ENCODE peak calls at places on chromosomes 11 and 22, in six cellular contexts. A is mammary epithelial cell, O is astrocyte, W is hepatocyte, Y is neural progenitor cell, H is GM23338. F is an unnamed sample.

GRCh38 chr11:68412593-68413475 is 47.7 kb upstream of the PPP6R3 start:
- DNase-seq in A (no peak), O (peak; percentile 84), W (no peak), Y (no peak), H (no peak), F (peak; percentile 93)

GRCh38 chr11:70474710-70475109 is 76.4 kb downstream of the CTTN start:
- DNase-seq in A (no peak), O (no peak), W (no peak), Y (no peak), H (no peak), F (no peak)

GRCh38 chr11:83157755-83158473 is 983 bp downstream of the PCF11 start:
- DNase-seq in A (peak; percentile 51), O (peak; percentile 18), W (peak; percentile 75), Y (peak; percentile 62), H (peak; percentile 62), F (peak; percentile 82)

GRCh38 chr22:34976474-34976873 is 89.5 kb upstream of the ISX start:
- DNase-seq in A (no peak), O (no peak), W (no peak), Y (no peak), H (no peak), F (no peak)

GRCh38 chr11:110430267-110431211 is 791 bp downstream of the FDX1 start:
- DNase-seq in A (peak; percentile 74), O (peak; percentile 27), W (peak; percentile 59), Y (peak; percentile 12), H (peak; percentile 64), F (peak; percentile 63)

GRCh38 chr11:70201876-70202861 is 927 bp upstream of the FADD start:
- DNase-seq in A (no peak), O (no peak), W (no peak), Y (no peak), H (no peak), F (peak; percentile 53)

GRCh38 chr22:47053865-47054185 is 291.4 kb downstream of the TBC1D22A start:
- DNase-seq in A (no peak), O (peak; percentile 70), W (peak; percentile 20), Y (no peak), H (no peak), F (peak; percentile 12)

GRCh38 chr22:19121631-19122142 is 525 bp downstream of the DGCR2 start:
- DNase-seq in A (peak; percentile 54), O (peak; percentile 22), W (peak; percentile 82), Y (peak; percentile 74), H (peak; percentile 70), F (peak; percentile 68)

GRCh38 chr11:78704811-78705210 is 130.1 kb upstream of the NARS2 start:
- DNase-seq in A (no peak), O (no peak), W (no peak), Y (no peak), H (no peak), F (no peak)

GRCh38 chr22:31926969-31927368 is 17.4 kb upstream of the YWHAH start:
- DNase-seq in A (peak; percentile 31), O (no peak), W (no peak), Y (peak; percentile 60), H (peak; percentile 74), F (no peak)

GRCh38 chr22:20036119-20036518 is 15.2 kb downstream of the TANGO2 start:
- DNase-seq in A (no peak), O (no peak), W (no peak), Y (no peak), H (no peak), F (no peak)

GRCh38 chr11:47111318-47111804 is 65.3 kb downstream of the ARFGAP2 start:
- DNase-seq in A (no peak), O (no peak), W (no peak), Y (no peak), H (no peak), F (no peak)

GRCh38 chr11:59144096-59144495 is 1.4 kb downstream of the FAM111A start:
- DNase-seq in A (no peak), O (no peak), W (no peak), Y (no peak), H (no peak), F (no peak)

GRCh38 chr11:134561348-134561720 is 149.3 kb upstream of the B3GAT1 start:
- DNase-seq in A (no peak), O (no peak), W (no peak), Y (no peak), H (no peak), F (no peak)

GRCh38 chr11:65224939-65225283 is 36.9 kb upstream of the POLA2 start:
- DNase-seq in A (peak; percentile 79), O (peak; percentile 55), W (peak; percentile 86), Y (peak; percentile 43), H (peak; percentile 50), F (peak; percentile 92)

GRCh38 chr11:102807921-102808320 is 10.0 kb upstream of the MMP1 start:
- DNase-seq in A (no peak), O (no peak), W (peak; percentile 51), Y (peak; percentile 77), H (peak; percentile 95), F (peak; percentile 27)

GRCh38 chr11:19604679-19605375 is 107.8 kb upstream of the NAV2 start:
- DNase-seq in A (no peak), O (no peak), W (no peak), Y (no peak), H (no peak), F (no peak)

GRCh38 chr22:39482768-39483167 is 19.3 kb upstream of the MIEF1 start:
- DNase-seq in A (no peak), O (no peak), W (no peak), Y (peak; percentile 40), H (no peak), F (peak; percentile 21)

GRCh38 chr11:12404461-12404860 is 27.1 kb downstream of the PARVA start:
- DNase-seq in A (no peak), O (no peak), W (no peak), Y (no peak), H (no peak), F (no peak)

GRCh38 chr11:123159146-123159857 is 35.7 kb downstream of the CLMP start:
- DNase-seq in A (peak; percentile 73), O (no peak), W (no peak), Y (no peak), H (no peak), F (no peak)

GRCh38 chr11:122069946-122070345 is 46.1 kb downstream of the BLID start:
- DNase-seq in A (peak; percentile 43), O (peak; percentile 91), W (peak; percentile 79), Y (peak; percentile 82), H (peak; percentile 49), F (peak; percentile 89)

GRCh38 chr11:123690490-123690889 is 36.1 kb upstream of the SCN3B start:
- DNase-seq in A (peak; percentile 85), O (peak; percentile 47), W (peak; percentile 33), Y (no peak), H (no peak), F (peak; percentile 90)

GRCh38 chr22:20076627-20077172 is 3.3 kb upstream of the DGCR8 start:
- DNase-seq in A (no peak), O (no peak), W (no peak), Y (no peak), H (peak; percentile 41), F (no peak)

GRCh38 chr11:10942621-10943020 is 84.8 kb upstream of the ZBED5 start:
- DNase-seq in A (no peak), O (no peak), W (no peak), Y (no peak), H (no peak), F (peak; percentile 50)

GRCh38 chr11:101127348-101127698 is 2.3 kb downstream of the PGR start:
- DNase-seq in A (peak; percentile 13), O (no peak), W (peak; percentile 28), Y (peak; percentile 64), H (peak; percentile 56), F (peak; percentile 29)
- H3K4me2 ChIP-seq in A (peak overlapping the region; percentile 85), O (peak overlapping the region; percentile 83), W (peak overlapping the region; percentile 94), Y (peak overlapping the region; percentile 73), H (peak overlapping the region; percentile 88), F (peak overlapping the region; percentile 86)

GRCh38 chr22:26576026-26576680 is 13.8 kb downstream of the TPST2 start:
- DNase-seq in A (no peak), O (peak; percentile 22), W (no peak), Y (no peak), H (no peak), F (no peak)
- H3K4me1 ChIP-seq in A (no peaks in the 10 kb centered on the region), O (no peaks in the 10 kb centered on the region), W (no peaks in the 10 kb centered on the region), Y (peaks cover 13% of the 10 kb centered on the region), H (peaks cover 64% of the 10 kb centered on the region), F (no peaks in the 10 kb centered on the region)

DNA sequence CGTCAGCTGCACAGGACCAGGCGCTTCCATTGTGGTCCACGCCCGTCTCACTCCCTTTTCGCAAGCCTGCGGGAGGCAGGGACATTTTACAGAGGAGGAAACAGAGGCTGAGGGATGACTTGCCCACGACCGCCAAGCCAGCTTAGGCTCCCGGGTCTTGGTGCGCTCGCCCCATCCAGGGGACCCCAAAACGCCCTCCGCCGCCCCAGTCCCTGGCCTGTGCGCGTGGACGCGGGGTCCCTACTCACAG is 300 bp downstream of the WNT11 start:
- DNase-seq in A (no peak), O (no peak), W (no peak), Y (no peak), H (no peak), F (no peak)
- TF ChIP-seq EZH2 in A (no peak), O (no peak), W (no peak), Y (peak; percentile 93), H (no peak), F (no peak)

GRCh38 chr22:49923445-49923844 is 5.0 kb downstream of the CRELD2 start:
- DNase-seq in A (no peak), O (no peak), W (no peak), Y (no peak), H (no peak), F (no peak)
- H3K4me2 ChIP-seq in A (no peak overlapping the region), O (no peak overlapping the region), W (no peak overlapping the region), Y (no peak overlapping the region), H (no peak overlapping the region), F (no peak overlapping the region)

DNA sequence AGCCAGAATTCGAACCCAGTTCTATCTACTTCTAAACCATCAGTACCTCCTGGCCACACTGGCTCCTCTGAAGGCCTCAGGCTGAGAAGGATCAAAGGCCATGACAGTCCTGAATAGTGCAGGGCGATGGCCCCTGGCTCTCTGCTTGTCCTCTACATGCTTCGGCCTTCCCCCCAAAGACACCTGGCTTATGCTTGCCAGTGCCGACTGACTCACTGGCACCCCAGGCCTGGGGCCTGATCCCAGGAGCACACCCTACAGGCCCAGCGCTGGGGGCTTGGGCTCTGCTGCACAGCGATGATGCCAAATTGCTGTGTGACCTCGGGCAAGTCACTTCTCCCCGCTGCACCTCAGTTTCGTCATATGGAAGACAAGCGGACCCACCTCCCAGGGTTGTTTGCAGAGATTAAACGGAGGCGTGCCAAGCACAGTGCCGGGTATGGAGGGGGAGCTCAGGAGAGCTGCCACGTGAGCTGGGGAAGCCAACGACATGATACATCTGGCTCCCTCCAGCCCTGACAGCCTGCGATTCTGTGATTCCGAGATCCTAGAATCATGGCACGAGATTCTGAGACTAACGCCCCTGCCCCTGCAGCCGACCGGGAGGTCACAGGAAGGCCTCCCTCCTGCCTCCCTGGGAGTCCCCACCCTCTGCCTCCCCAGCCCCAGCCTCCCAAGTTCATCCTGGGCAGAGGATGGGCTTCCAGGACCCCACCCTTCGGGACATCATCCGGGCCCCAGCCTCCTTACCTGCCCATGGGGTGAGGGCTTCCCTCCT is 1.0 kb downstream of the SSTR3 start:
- DNase-seq in A (no peak), O (no peak), W (no peak), Y (no peak), H (no peak), F (no peak)
- H3K4me1 ChIP-seq in A (peaks cover 3% of the 10 kb centered on the region), O (no peaks in the 10 kb centered on the region), W (peaks cover 40% of the 10 kb centered on the region), Y (peaks cover 29% of the 10 kb centered on the region), H (peaks cover 11% of the 10 kb centered on the region), F (peaks cover 4% of the 10 kb centered on the region)

GRCh38 chr22:44537016-44537936 is 39.2 kb upstream of the RTL6 start:
- DNase-seq in A (no peak), O (no peak), W (no peak), Y (no peak), H (no peak), F (peak; percentile 24)
- TF ChIP-seq EZH2 in A (no peak), O (no peak), W (no peak), Y (no peak), H (no peak), F (no peak)

GRCh38 chr11:9397746-9398680 is 13.6 kb downstream of the IPO7 start:
- DNase-seq in A (no peak), O (no peak), W (no peak), Y (no peak), H (no peak), F (peak; percentile 17)
- H3K4me2 ChIP-seq in A (peak overlapping the region; percentile 12), O (no peak overlapping the region), W (no peak overlapping the region), Y (no peak overlapping the region), H (no peak overlapping the region), F (peak overlapping the region; percentile 8)

F was measured in GM23248.